ENCODE peak calls at places on chromosomes 1 and 21, in five cellular contexts. V, K, D, G and H are unnamed samples.

GRCh38 chr1:174118726-174119125 is 40.6 kb upstream of the RABGAP1L start:
- DNase-seq in V (no peak), K (no peak), D (no peak), G (no peak), H (no peak)

GRCh38 chr1:245592083-245592460 is 437.3 kb downstream of the KIF26B start:
- DNase-seq in V (no peak), K (no peak), D (no peak), G (no peak), H (no peak)

GRCh38 chr1:204507317-204508105 is 8.7 kb upstream of the MDM4 start:
- DNase-seq in V (peak), K (no peak), D (no peak), G (peak), H (no peak)

GRCh38 chr1:21672478-21673276 is 3.5 kb upstream of the RAP1GAP start:
- DNase-seq in V (peak), K (no peak), D (no peak), G (no peak), H (no peak)

GRCh38 chr1:16009030-16009460 is 5.0 kb downstream of the SRARP start:
- DNase-seq in V (peak), K (peak), D (peak), G (peak), H (peak)

GRCh38 chr1:60904079-60904852 is 178.1 kb upstream of the NFIA start:
- DNase-seq in V (no peak), K (no peak), D (peak), G (no peak), H (peak)

GRCh38 chr1:112707217-112708001 is 482 bp upstream of the RHOC start:
- DNase-seq in V (peak), K (peak), D (peak), G (peak), H (peak)

GRCh38 chr1:8674912-8675311 is 142.5 kb downstream of the RERE start:
- DNase-seq in V (peak), K (no peak), D (no peak), G (no peak), H (no peak)

GRCh38 chr1:58714594-58714993 is 14.7 kb upstream of the MYSM1 start:
- DNase-seq in V (no peak), K (no peak), D (no peak), G (no peak), H (no peak)

GRCh38 chr21:35587841-35588390 is 472.4 kb downstream of the SETD4 start:
- DNase-seq in V (no peak), K (no peak), D (no peak), G (no peak), H (no peak)

GRCh38 chr1:89898695-89899470 is 78.1 kb downstream of the LRRC8D start:
- DNase-seq in V (no peak), K (no peak), D (no peak), G (no peak), H (no peak)

GRCh38 chr1:185487943-185488342 is 170.9 kb upstream of the IVNS1ABP start:
- DNase-seq in V (no peak), K (no peak), D (no peak), G (no peak), H (no peak)

GRCh38 chr1:50750021-50750619 is 209.9 kb downstream of the FAF1 start:
- DNase-seq in V (peak), K (no peak), D (no peak), G (peak), H (no peak)

GRCh38 chr1:52179073-52179472 is 37.2 kb downstream of the ZFYVE9 start:
- DNase-seq in V (no peak), K (no peak), D (no peak), G (no peak), H (no peak)

GRCh38 chr1:54996869-54997710 is 1.6 kb upstream of the BSND start:
- DNase-seq in V (no peak), K (no peak), D (no peak), G (no peak), H (no peak)

GRCh38 chr21:26845750-26846035 is 484 bp upstream of the ADAMTS1 start:
- DNase-seq in V (no peak), K (no peak), D (no peak), G (no peak), H (no peak)

GRCh38 chr1:227234998-227235405 is 83.3 kb downstream of the CDC42BPA start:
- DNase-seq in V (peak), K (no peak), D (no peak), G (peak), H (no peak)

GRCh38 chr1:213669964-213670691 is 317.6 kb upstream of the PROX1 start:
- DNase-seq in V (no peak), K (no peak), D (no peak), G (no peak), H (no peak)

GRCh38 chr1:145997156-145998023 is 1.0 kb upstream of the TXNIP start:
- DNase-seq in V (no peak), K (no peak), D (peak), G (peak), H (no peak)

GRCh38 chr1:32540589-32540988 is 1.4 kb downstream of the ZBTB8A start:
- DNase-seq in V (no peak), K (no peak), D (no peak), G (no peak), H (no peak)

GRCh38 chr1:76826072-76826827 is 41.0 kb upstream of the ST6GALNAC5 start:
- DNase-seq in V (peak), K (no peak), D (no peak), G (no peak), H (no peak)

GRCh38 chr1:229205854-229206253 is 65.1 kb upstream of the RAB4A start:
- DNase-seq in V (no peak), K (no peak), D (no peak), G (no peak), H (no peak)

GRCh38 chr1:41383094-41383852 is 22.0 kb downstream of the FOXO6 start:
- DNase-seq in V (peak), K (no peak), D (peak), G (peak), H (no peak)

GRCh38 chr21:38289697-38290096 is 32.9 kb downstream of the KCNJ15 start:
- DNase-seq in V (peak), K (no peak), D (no peak), G (peak), H (no peak)

GRCh38 chr1:10679521-10680220 is 116.8 kb downstream of the CASZ1 start:
- DNase-seq in V (peak), K (no peak), D (no peak), G (peak), H (no peak)

GRCh38 chr1:201217146-201217545 is 26.5 kb downstream of the IGFN1 start:
- DNase-seq in V (no peak), K (peak), D (peak), G (no peak), H (no peak)

GRCh38 chr1:180228648-180229482 is 1.2 kb upstream of the LHX4 start:
- DNase-seq in V (no peak), K (no peak), D (no peak), G (no peak), H (no peak)

GRCh38 chr1:245960171-245960570 is 546.9 kb downstream of the SMYD3 start:
- DNase-seq in V (no peak), K (no peak), D (no peak), G (no peak), H (no peak)